ENCODE peak calls at places on chromosomes 1 and 21, in five cellular contexts. R is prostate gland, L is NB4, E is body of pancreas, Q is adrenal gland. B is an unnamed sample.

GRCh38 chr1:210654176-210654786 is 325.6 kb downstream of the HHAT start:
- DNase-seq in R (no peak), Q (no peak), L (no peak), E (no peak), B (no peak)

GRCh38 chr1:54664364-54664763 is 22.8 kb downstream of the MROH7 start:
- DNase-seq in E (no peak), L (no peak), Q (no peak), R (no peak), B (no peak)

GRCh38 chr1:203322480-203323179 is 17.3 kb downstream of the BTG2 start:
- DNase-seq in L (no peak), R (no peak), E (peak), Q (no peak), B (peak)

GRCh38 chr21:42009018-42009830 is 936 bp downstream of the ZBTB21 start:
- DNase-seq in Q (peak), L (peak), E (peak), R (peak), B (peak)

GRCh38 chr1:192739476-192740184 is 69.2 kb upstream of the RGS2 start:
- DNase-seq in L (no peak), R (no peak), Q (peak), E (no peak), B (no peak)

GRCh38 chr1:1284370-1285101 is 4.3 kb downstream of the SCNN1D start:
- DNase-seq in R (no peak), L (no peak), E (no peak), Q (no peak), B (no peak)

GRCh38 chr21:44365251-44365966 is 12.0 kb downstream of the TRPM2 start:
- DNase-seq in R (no peak), E (no peak), Q (peak), L (no peak), B (no peak)

GRCh38 chr1:94205639-94206038 is 31.7 kb downstream of the ARHGAP29 start:
- DNase-seq in E (no peak), R (no peak), L (no peak), Q (no peak), B (no peak)

GRCh38 chr1:207398986-207399385 is 55.1 kb upstream of the CR2 start:
- DNase-seq in L (no peak), Q (no peak), E (no peak), R (no peak), B (no peak)

GRCh38 chr1:180534199-180534598 is 24.6 kb upstream of the OVAAL start:
- DNase-seq in Q (no peak), E (no peak), R (no peak), L (no peak), B (no peak)

GRCh38 chr1:228502522-228502921 is 15.3 kb downstream of the RNF187 start:
- DNase-seq in E (no peak), Q (no peak), R (no peak), L (no peak), B (no peak)

GRCh38 chr1:89198500-89199072 is at the start of gene GBP4:
- DNase-seq in E (peak), L (no peak), Q (peak), R (peak), B (peak)

GRCh38 chr1:179889619-179890018 is 7.5 kb downstream of the TOR1AIP1 start:
- DNase-seq in R (no peak), L (no peak), E (no peak), Q (no peak), B (no peak)

GRCh38 chr1:206998811-206999210 is 28.6 kb upstream of the FCAMR start:
- DNase-seq in R (no peak), E (no peak), L (no peak), Q (no peak), B (no peak)

GRCh38 chr1:193019442-193020026 is 39.6 kb downstream of the UCHL5 start:
- DNase-seq in E (peak), R (peak), L (peak), Q (no peak), B (no peak)

GRCh38 chr1:215081566-215082531 is 688 bp upstream of the KCNK2 start:
- DNase-seq in L (no peak), R (no peak), E (no peak), Q (peak), B (no peak)

GRCh38 chr21:35697321-35697808 is 363.0 kb downstream of the SETD4 start:
- DNase-seq in E (peak), Q (peak), R (no peak), L (no peak), B (peak)

GRCh38 chr1:31978853-31979400 is 34.7 kb upstream of the KHDRBS1 start:
- DNase-seq in L (no peak), E (no peak), R (no peak), Q (no peak), B (no peak)

GRCh38 chr1:190144650-190145049 is 333.0 kb downstream of the BRINP3 start:
- DNase-seq in R (no peak), Q (no peak), L (no peak), E (no peak), B (no peak)

GRCh38 chr1:87093286-87093685 is 178.9 kb downstream of the HS2ST1 start:
- DNase-seq in E (no peak), L (no peak), R (no peak), Q (no peak), B (no peak)

GRCh38 chr21:34820051-34820450 is 151.3 kb downstream of the CLIC6 start:
- DNase-seq in R (no peak), Q (no peak), E (no peak), L (peak), B (no peak)

GRCh38 chr1:241475688-241476087 is 43.9 kb downstream of the FH start:
- DNase-seq in E (no peak), L (no peak), R (no peak), Q (no peak), B (no peak)

GRCh38 chr1:178122283-178122682 is 28.4 kb downstream of the RASAL2 start:
- DNase-seq in L (peak), Q (no peak), E (no peak), R (no peak), B (no peak)

GRCh38 chr21:37074195-37074510 is 1.1 kb downstream of the TTC3 start:
- DNase-seq in L (peak), Q (peak), R (no peak), E (no peak), B (no peak)

GRCh38 chr21:37072239-37072987 is 458 bp downstream of the PIGP start:
- DNase-seq in Q (no peak), E (peak), R (peak), L (no peak), B (peak)

GRCh38 chr21:37074546-37074945 is 1.5 kb downstream of the TTC3 start:
- DNase-seq in E (no peak), L (peak), Q (no peak), R (no peak), B (no peak)

GRCh38 chr21:37072988-37073416 is at the start of the genes PIGP and TTC3:
- DNase-seq in E (peak), L (peak), Q (peak), R (peak), B (peak)

DNA sequence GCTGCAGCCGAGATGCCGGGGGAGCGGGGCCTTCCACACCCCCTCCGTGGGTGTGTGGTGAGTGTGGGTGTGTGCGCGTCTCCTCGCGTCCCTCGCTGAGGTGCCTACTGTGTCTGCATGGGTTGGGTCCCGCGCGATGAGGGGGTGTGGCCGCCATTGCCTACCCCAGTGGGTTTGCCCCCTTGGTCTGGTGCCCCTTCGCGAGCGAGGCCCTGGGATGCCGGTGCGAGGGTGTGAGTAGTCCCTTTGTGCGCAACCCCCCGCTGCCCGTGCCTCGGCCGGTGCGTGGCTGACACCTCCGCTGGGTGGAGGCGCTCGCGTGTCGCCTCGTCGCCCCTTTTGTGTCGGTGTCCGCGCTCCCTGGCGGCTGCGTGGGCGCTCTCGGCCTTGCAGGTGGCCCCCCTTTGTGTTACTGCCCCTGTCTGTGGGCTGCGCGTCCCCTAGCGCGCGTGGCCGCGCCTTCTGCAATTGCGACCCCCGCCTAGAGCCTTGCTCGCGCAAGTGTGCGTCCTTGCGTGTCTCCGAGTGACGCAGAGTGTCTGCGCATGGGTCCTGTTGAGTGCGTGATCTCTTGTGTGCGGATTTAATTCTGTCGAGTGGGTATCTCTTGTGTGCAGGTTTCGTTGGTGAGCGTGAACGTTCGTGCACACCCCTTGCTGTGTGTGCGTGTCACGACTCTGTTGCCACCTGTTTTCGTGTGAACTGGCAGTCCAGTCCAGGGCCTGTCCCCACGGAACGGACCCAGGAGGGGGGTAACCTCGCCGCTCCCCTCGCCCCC is 552 bp downstream of the TTC3 start:
- DNase-seq in E (peak), R (peak), L (peak), Q (peak), B (peak)
- TF ChIP-seq POLR2A in E (peak), R (peak), L (no peak), Q (peak), B (no peak)

GRCh38 chr1:22075718-22076117 is 23.2 kb downstream of the CDC42 start:
- DNase-seq in E (no peak), L (peak), Q (no peak), R (no peak), B (no peak)
- H3K4me3 ChIP-seq in E (no peak), L (no peak), Q (no peak), R (no peak), B (no peak)

GRCh38 chr1:155016231-155016831 is 13.7 kb downstream of the ZBTB7B start:
- DNase-seq in L (peak), R (no peak), Q (peak), E (no peak), B (no peak)

GRCh38 chr1:155017946-155018316 is 15.3 kb downstream of the ZBTB7B start:
- DNase-seq in R (no peak), E (no peak), L (no peak), Q (peak), B (no peak)

GRCh38 chr1:155015527-155016230 is 13.1 kb downstream of the ZBTB7B start:
- DNase-seq in R (no peak), L (no peak), E (no peak), Q (peak), B (no peak)

GRCh38 chr1:155018617-155019348 is 14.8 kb downstream of the DCST2 start:
- DNase-seq in R (no peak), L (no peak), Q (peak), E (no peak), B (no peak)

DNA sequence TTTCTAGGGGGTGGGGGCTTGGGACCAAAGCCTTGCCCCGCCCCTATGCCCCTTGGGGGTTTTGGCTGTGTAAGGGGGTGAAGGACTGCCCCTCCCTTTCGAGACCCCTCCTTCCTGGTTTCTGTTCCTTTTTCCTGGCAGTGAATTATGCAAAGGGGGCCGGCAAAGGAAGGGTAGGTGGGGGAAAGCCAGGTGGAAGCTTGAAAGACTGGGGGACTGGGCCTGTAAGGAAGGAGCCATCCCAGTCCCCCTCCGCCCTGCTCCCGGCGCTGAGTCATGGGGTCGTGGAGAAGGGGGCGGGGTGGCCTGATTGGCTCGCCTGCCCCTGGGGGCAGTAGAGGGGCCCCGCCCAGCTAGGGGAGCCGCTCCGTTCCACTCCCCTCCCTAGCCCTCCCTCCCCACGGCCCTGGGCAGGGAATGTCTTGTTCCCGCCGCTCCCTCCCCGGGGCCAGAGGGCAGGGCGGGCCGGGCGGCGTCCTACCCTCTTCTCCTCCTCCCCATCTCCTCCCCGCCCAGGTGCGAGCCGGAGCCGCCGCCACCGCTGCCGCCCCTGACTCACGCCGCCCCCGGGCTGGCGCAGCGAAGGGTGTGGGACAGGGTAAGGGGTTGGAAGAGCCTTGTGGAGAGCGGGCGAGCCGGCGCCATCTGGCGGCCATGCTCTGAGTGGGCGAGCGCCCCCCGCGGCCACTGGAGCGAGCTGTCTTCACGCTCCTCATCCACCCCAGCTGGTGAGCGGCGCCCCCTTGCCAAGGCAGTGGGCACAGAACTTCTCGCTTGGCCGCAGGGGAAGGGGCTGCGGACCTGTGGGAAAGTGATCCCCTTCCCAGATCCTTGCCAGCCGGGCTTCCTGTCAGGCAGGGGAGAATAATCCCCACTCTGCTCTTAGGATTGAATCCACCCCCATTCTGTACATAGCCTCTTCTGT is 14.7 kb downstream of the ZBTB7B start:
- DNase-seq in L (peak), E (peak), Q (peak), R (peak), B (peak)
- TF ChIP-seq CTCF in L (peak), E (peak), Q (peak), R (peak), B (peak)

GRCh38 chr1:30413111-30413440 is 310.3 kb downstream of the MATN1 start:
- DNase-seq in Q (no peak), E (no peak), R (no peak), L (no peak), B (peak)
- TF ChIP-seq POLR2A in Q (no peak), E (no peak), R (no peak), L (no peak), B (no peak)

DNA sequence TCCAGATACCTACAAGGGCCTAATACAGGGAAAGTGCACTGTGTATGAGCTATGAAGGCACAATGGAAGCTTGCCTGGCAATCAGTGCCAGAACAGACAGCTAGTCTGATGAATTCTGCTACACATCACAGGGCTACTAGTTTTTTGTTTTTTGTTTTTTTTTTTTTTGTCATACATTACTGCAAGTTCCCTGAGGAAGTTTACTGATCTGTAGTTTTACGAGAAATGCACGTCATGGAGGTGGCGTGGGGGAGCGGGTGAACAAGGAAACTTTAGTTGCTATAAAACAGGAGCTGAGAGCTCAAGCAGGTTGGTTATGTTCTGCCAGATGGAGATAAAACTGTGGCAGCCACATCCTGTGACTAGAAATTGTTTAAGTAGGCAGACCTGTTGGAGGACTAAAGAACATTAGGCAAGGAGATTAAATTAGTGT is 17.7 kb downstream of the PTPRC start:
- DNase-seq in E (peak), R (peak), L (peak), Q (peak), B (peak)
- H3K4me3 ChIP-seq in E (no peak), R (no peak), L (peak), Q (no peak), B (no peak)

B was measured in stomach.